ENCODE peak calls at places on chromosomes 7 and 10, in eight cellular contexts. X is Peyer's patch, M is HepG2, Q is A549, O is adrenal gland, I is testis, Z is body of pancreas, W is transverse colon. A is an unnamed sample.

GRCh38 chr7:155132431-155132830 is 62.3 kb downstream of the HTR5A start:
- DNase-seq in X (no peak), M (no peak), Q (no peak), O (no peak), I (no peak), Z (no peak), W (no peak), A (no peak)

GRCh38 chr10:34024708-34025425 is 690.4 kb upstream of the NRP1 start:
- DNase-seq in X (no peak), M (no peak), Q (no peak), O (no peak), I (peak), Z (no peak), W (peak), A (peak)

GRCh38 chr7:149558149-149558861 is 60.7 kb upstream of the ZNF746 start:
- DNase-seq in X (no peak), M (no peak), Q (no peak), O (peak), I (no peak), Z (no peak), W (no peak), A (no peak)

GRCh38 chr7:127650842-127651555 is 995 bp upstream of the SND1 start:
- DNase-seq in X (no peak), M (no peak), Q (peak), O (no peak), I (no peak), Z (no peak), W (peak), A (peak)

GRCh38 chr7:12102101-12102500 is 109.0 kb upstream of the TMEM106B start:
- DNase-seq in X (no peak), M (no peak), Q (no peak), O (no peak), I (no peak), Z (no peak), W (no peak), A (no peak)

GRCh38 chr7:65001291-65001814 is 5.1 kb downstream of the ERV3-1 start:
- DNase-seq in X (no peak), M (peak), Q (no peak), O (no peak), I (no peak), Z (no peak), W (no peak), A (no peak)

GRCh38 chr7:73939528-73939927 is 78.6 kb downstream of the TMEM270 start:
- DNase-seq in X (no peak), M (no peak), Q (no peak), O (no peak), I (no peak), Z (no peak), W (no peak), A (no peak)

GRCh38 chr10:86688398-86688921 is 20.1 kb downstream of the LDB3 start:
- DNase-seq in X (no peak), M (peak), Q (peak), O (peak), I (peak), Z (peak), W (peak), A (peak)

GRCh38 chr10:37222046-37222445 is 96.6 kb downstream of the ANKRD30A start:
- DNase-seq in X (no peak), M (no peak), Q (no peak), O (no peak), I (no peak), Z (no peak), W (no peak), A (no peak)

GRCh38 chr7:16261654-16262053 is 159.7 kb downstream of the CRPPA start:
- DNase-seq in X (no peak), M (no peak), Q (no peak), O (no peak), I (no peak), Z (no peak), W (no peak), A (no peak)

GRCh38 chr7:100791881-100792666 is 35.2 kb downstream of the EPHB4 start:
- DNase-seq in X (no peak), M (peak), Q (no peak), O (no peak), I (no peak), Z (peak), W (no peak), A (peak)

GRCh38 chr7:155211761-155212160 is 85.9 kb upstream of the INSIG1 start:
- DNase-seq in X (peak), M (no peak), Q (no peak), O (no peak), I (no peak), Z (no peak), W (no peak), A (no peak)

GRCh38 chr7:17236603-17237002 is 61.8 kb upstream of the AHR start:
- DNase-seq in X (no peak), M (no peak), Q (no peak), O (no peak), I (no peak), Z (no peak), W (no peak), A (no peak)

GRCh38 chr7:50640256-50640655 is 75.1 kb upstream of the DDC start:
- DNase-seq in X (no peak), M (no peak), Q (no peak), O (no peak), I (no peak), Z (no peak), W (no peak), A (no peak)

GRCh38 chr10:118850418-118851061 is 95.8 kb upstream of the CACUL1 start:
- DNase-seq in X (peak), M (peak), Q (no peak), O (peak), I (peak), Z (peak), W (peak), A (peak)

GRCh38 chr7:26201261-26202018 is at the start of gene CBX3:
- DNase-seq in X (peak), M (peak), Q (peak), O (peak), I (peak), Z (peak), W (peak), A (peak)

GRCh38 chr7:149770728-149771127 is 2.7 kb downstream of the ZNF467 start:
- DNase-seq in X (no peak), M (no peak), Q (no peak), O (no peak), I (no peak), Z (no peak), W (no peak), A (no peak)

GRCh38 chr10:119025776-119026175 is 3.7 kb upstream of the NANOS1 start:
- DNase-seq in X (no peak), M (no peak), Q (no peak), O (no peak), I (no peak), Z (peak), W (no peak), A (no peak)

GRCh38 chr10:516766-517165 is 172.7 kb downstream of the DIP2C start:
- DNase-seq in X (peak), M (no peak), Q (no peak), O (no peak), I (no peak), Z (no peak), W (no peak), A (no peak)

GRCh38 chr7:144454-144826 is 47.9 kb upstream of the FAM20C start:
- DNase-seq in X (no peak), M (no peak), Q (no peak), O (no peak), I (no peak), Z (no peak), W (no peak), A (no peak)

GRCh38 chr10:77628906-77629730 is 8.5 kb downstream of the KCNMA1 start:
- DNase-seq in X (no peak), M (no peak), Q (no peak), O (no peak), I (no peak), Z (no peak), W (no peak), A (no peak)

GRCh38 chr10:122245136-122245535 is 26.0 kb upstream of the BTBD16 start:
- DNase-seq in X (no peak), M (no peak), Q (no peak), O (no peak), I (no peak), Z (no peak), W (no peak), A (no peak)

GRCh38 chr10:117167346-117168134 is 29.5 kb upstream of the VAX1 start:
- DNase-seq in X (no peak), M (no peak), Q (no peak), O (no peak), I (no peak), Z (no peak), W (no peak), A (no peak)

GRCh38 chr10:87613766-87614165 is 45.9 kb upstream of the PAPSS2 start:
- DNase-seq in X (no peak), M (no peak), Q (no peak), O (no peak), I (no peak), Z (no peak), W (no peak), A (no peak)

GRCh38 chr7:34748244-34749039 is 90.4 kb downstream of the NPSR1 start:
- DNase-seq in X (peak), M (peak), Q (peak), O (peak), I (peak), Z (peak), W (peak), A (no peak)

GRCh38 chr7:91128574-91129348 is 135.5 kb upstream of the FZD1 start:
- DNase-seq in X (no peak), M (no peak), Q (no peak), O (no peak), I (no peak), Z (no peak), W (no peak), A (no peak)

GRCh38 chr7:143505845-143506244 is 28.2 kb downstream of the TAS2R41 start:
- DNase-seq in X (no peak), M (no peak), Q (no peak), O (no peak), I (no peak), Z (no peak), W (no peak), A (no peak)

GRCh38 chr7:148699772-148700629 is 1.3 kb downstream of the CUL1 start:
- DNase-seq in X (no peak), M (peak), Q (no peak), O (no peak), I (no peak), Z (no peak), W (no peak), A (peak)

DNA sequence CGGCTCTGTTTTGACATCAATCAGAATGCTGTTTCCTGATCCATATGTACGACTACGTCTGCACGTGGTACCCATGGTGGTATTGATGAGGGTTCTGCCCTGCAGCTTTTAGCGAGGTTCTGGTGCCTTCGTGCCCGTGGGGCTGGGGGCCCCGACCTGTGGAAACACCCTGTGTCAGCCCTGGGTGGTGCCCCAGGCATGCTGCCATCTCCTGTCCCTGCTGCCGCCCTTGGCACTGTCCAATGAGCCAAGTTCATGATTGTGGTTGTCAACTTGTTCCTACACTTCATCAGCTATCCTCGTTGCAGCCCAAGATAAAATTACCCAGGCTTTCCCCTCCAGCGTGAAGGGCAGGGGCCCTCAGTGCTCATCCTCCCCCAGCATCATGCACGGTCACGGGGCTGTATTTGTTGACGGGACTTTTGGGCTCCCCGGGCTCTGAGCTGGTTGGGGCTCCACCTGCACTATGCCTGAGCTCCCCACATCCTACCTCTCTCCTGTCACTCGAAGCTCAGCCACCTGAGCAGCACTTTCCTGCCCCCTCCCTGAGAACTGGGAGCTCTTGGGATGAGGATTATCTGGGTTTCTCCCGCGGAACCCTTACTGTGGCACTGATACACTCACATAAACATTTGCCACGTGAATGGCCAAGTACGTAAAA is 7.7 kb upstream of the DPYSL4 start:
- DNase-seq in X (no peak), M (no peak), Q (no peak), O (no peak), I (no peak), Z (no peak), W (no peak), A (no peak)
- TF ChIP-seq POLR2A in X (no peak), M (no peak), Q (no peak), O (no peak), I (no peak), Z (no peak), W (no peak), A (no peak)

DNA sequence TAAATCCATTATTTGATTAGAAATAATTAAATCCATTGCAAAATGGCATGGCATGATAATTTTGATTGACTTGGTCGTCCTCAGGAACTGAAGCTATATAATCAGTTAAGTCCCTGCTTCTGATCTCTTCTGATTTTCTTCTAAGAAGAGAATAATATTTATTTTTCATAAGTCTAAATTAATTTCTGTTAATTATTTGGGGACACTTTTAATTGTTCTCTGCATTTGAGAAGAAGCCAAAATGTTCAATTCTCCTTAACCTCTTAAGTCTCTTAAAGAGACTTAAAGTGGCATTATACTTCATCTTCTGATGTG is 67.2 kb downstream of the CAV1 start:
- DNase-seq in X (no peak), M (no peak), Q (no peak), O (no peak), I (no peak), Z (no peak), W (no peak), A (no peak)
- TF ChIP-seq CTCF in X (no peak), M (no peak), Q (peak), O (no peak), I (no peak), Z (no peak), W (no peak), A (no peak)

GRCh38 chr7:136312592-136312991 is 335.4 kb upstream of the MTPN start:
- DNase-seq in X (no peak), M (no peak), Q (no peak), O (no peak), I (no peak), Z (no peak), W (no peak), A (no peak)
- H3K4me3 ChIP-seq in X (no peak), M (no peak), Q (no peak), O (no peak), I (no peak), Z (no peak), W (no peak), A (no peak)

DNA sequence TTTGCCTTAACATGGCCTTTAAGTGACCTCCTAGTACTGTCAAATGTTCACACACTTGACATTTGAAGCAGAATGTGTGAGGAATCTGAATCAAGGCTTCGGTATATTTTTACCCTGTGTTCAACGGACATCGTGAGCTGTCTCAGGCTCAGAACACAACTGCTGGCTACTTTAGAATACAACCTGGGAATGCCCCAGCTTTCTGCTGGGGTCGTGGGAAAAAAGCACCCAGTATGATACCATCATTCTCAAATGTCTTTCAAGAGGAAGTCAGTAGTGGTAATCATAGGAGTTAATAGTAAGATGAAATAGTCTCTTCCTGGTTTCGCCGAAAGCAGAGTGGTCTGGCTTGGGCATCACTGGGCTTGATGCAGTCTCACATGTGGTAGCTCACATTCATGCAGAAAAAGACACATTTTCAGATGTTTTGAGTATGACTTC is 67.2 kb downstream of the CREB5 start:
- DNase-seq in X (no peak), M (no peak), Q (no peak), O (no peak), I (no peak), Z (no peak), W (no peak), A (no peak)
- TF ChIP-seq POLR2A in X (no peak), M (no peak), Q (no peak), O (no peak), I (no peak), Z (no peak), W (no peak), A (no peak)

GRCh38 chr10:99732033-99732912 is at the start of the genes COX15 and CUTC:
- DNase-seq in X (peak), M (peak), Q (peak), O (peak), I (peak), Z (peak), W (peak), A (peak)
- TF ChIP-seq CTCF in X (peak), M (peak), Q (no peak), O (peak), I (no peak), Z (peak), W (peak), A (peak)

DNA sequence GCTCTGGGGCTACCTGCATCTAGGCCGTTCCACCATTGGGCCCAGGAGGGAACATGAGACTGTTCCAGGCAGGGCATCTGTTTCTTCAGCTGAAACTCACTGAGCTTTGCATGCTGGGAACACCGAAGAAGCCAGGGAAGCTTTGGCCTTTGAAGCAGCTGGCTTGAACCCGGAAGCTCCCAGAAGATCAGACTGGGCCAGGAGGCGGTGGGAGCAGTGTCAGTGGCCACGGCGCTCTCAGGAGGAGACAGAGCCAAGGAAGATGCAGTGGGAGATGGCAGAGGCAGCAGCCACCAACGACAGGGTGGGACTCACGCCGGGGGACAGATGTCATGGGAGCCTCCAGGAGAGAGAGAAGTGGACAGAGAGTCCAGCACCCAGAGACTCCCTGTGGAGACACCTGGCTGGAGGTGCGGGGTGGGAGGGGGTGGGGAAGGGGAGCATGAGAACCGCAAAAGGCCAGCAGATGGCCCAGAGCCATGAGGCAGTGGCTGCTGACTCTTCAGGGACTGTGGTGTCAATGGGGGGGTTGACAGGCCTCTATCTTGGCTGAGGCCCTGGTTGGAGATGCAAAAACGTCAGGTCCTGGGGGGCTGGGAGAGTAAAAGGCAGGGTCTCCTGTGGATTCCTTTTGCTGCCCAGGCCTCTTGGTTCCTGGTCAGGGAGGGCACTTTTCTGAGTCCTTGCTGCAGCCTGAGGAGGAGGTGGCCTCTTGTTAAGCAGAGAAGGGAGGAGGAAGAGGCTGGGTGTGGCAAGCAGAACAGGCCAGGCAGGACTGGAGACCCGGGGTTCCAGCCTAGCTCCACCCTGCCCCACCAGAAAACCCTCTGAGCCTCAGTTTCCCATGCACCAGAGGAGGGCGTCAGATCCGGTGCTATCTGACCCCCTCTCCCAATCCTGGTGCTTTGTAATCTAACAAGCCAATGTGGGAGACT is 6.3 kb upstream of the AQP1 start:
- DNase-seq in X (no peak), M (no peak), Q (no peak), O (no peak), I (no peak), Z (peak), W (peak), A (no peak)
- H3K4me3 ChIP-seq in X (peak), M (no peak), Q (no peak), O (no peak), I (no peak), Z (peak), W (no peak), A (no peak)

GRCh38 chr10:128695326-128695725 is 569.1 kb upstream of the MKI67 start:
- DNase-seq in X (no peak), M (no peak), Q (no peak), O (no peak), I (no peak), Z (no peak), W (no peak), A (no peak)
- TF ChIP-seq POLR2A in X (no peak), M (no peak), Q (no peak), O (no peak), I (no peak), Z (no peak), W (no peak), A (no peak)

GRCh38 chr10:3486346-3487065 is 298.5 kb downstream of the KLF6 start:
- DNase-seq in X (peak), M (peak), Q (peak), O (peak), I (no peak), Z (peak), W (peak), A (no peak)
- TF ChIP-seq CTCF in X (peak), M (no peak), Q (no peak), O (no peak), I (no peak), Z (no peak), W (peak), A (no peak)

A was measured in NB4.